ENCODE peak calls at places on chromosomes 5 and 9, in eight cellular contexts. One of them, this sample, is unnamed.

GRCh38 chr5:170219615-170220014 is 13.2 kb upstream of the C5orf58 start:
- DNase-seq in LoVo: peak
- DNase-seq in HS-5: peak
- DNase-seq in NCI-H1092 treated with DMSO at 0.1 percent for 48 hours: no peak
- DNase-seq in OCI-LY7: no peak
- DNase-seq in activated T-helper 1 cell treated with anti-CD3 and anti-CD28 coated beads, Interleukin-2, amount 50 U/mL, for 16 hours: no peak
- DNase-seq in NCI-H2029 treated with DMSO at 0.1 percent for 48 hours: no peak
- DNase-seq in GM20000: no peak
- DNase-seq in this sample: peak

GRCh38 chr5:129459485-129460120 is 495 bp upstream of the ADAMTS19 start:
- DNase-seq in NCI-H1092 treated with DMSO at 0.1 percent for 48 hours: no peak
- DNase-seq in HS-5: no peak
- DNase-seq in LoVo: no peak
- DNase-seq in NCI-H2029 treated with DMSO at 0.1 percent for 48 hours: no peak
- DNase-seq in activated T-helper 1 cell treated with anti-CD3 and anti-CD28 coated beads, Interleukin-2, amount 50 U/mL, for 16 hours: no peak
- DNase-seq in GM20000: peak
- DNase-seq in OCI-LY7: no peak
- DNase-seq in this sample: no peak

GRCh38 chr9:128160603-128160987 is 530 bp downstream of the BBLN start:
- DNase-seq in LoVo: no peak
- DNase-seq in NCI-H2029 treated with DMSO at 0.1 percent for 48 hours: no peak
- DNase-seq in OCI-LY7: peak
- DNase-seq in NCI-H1092 treated with DMSO at 0.1 percent for 48 hours: no peak
- DNase-seq in activated T-helper 1 cell treated with anti-CD3 and anti-CD28 coated beads, Interleukin-2, amount 50 U/mL, for 16 hours: peak
- DNase-seq in HS-5: no peak
- DNase-seq in GM20000: peak
- DNase-seq in this sample: no peak

GRCh38 chr5:178225174-178225573 is 7.4 kb downstream of the PHYKPL start:
- DNase-seq in NCI-H2029 treated with DMSO at 0.1 percent for 48 hours: no peak
- DNase-seq in OCI-LY7: no peak
- DNase-seq in GM20000: no peak
- DNase-seq in activated T-helper 1 cell treated with anti-CD3 and anti-CD28 coated beads, Interleukin-2, amount 50 U/mL, for 16 hours: no peak
- DNase-seq in NCI-H1092 treated with DMSO at 0.1 percent for 48 hours: no peak
- DNase-seq in LoVo: no peak
- DNase-seq in HS-5: no peak
- DNase-seq in this sample: no peak

GRCh38 chr9:97759611-97760288 is 62.6 kb upstream of the XPA start:
- DNase-seq in NCI-H2029 treated with DMSO at 0.1 percent for 48 hours: no peak
- DNase-seq in NCI-H1092 treated with DMSO at 0.1 percent for 48 hours: no peak
- DNase-seq in LoVo: peak
- DNase-seq in activated T-helper 1 cell treated with anti-CD3 and anti-CD28 coated beads, Interleukin-2, amount 50 U/mL, for 16 hours: no peak
- DNase-seq in OCI-LY7: no peak
- DNase-seq in GM20000: no peak
- DNase-seq in HS-5: no peak
- DNase-seq in this sample: no peak

GRCh38 chr5:151896041-151896691 is 28.5 kb downstream of the GLRA1 start:
- DNase-seq in NCI-H2029 treated with DMSO at 0.1 percent for 48 hours: no peak
- DNase-seq in activated T-helper 1 cell treated with anti-CD3 and anti-CD28 coated beads, Interleukin-2, amount 50 U/mL, for 16 hours: no peak
- DNase-seq in NCI-H1092 treated with DMSO at 0.1 percent for 48 hours: no peak
- DNase-seq in GM20000: no peak
- DNase-seq in LoVo: peak
- DNase-seq in OCI-LY7: no peak
- DNase-seq in HS-5: peak
- DNase-seq in this sample: no peak

GRCh38 chr5:124136609-124137008 is 609.8 kb downstream of the ZNF608 start:
- DNase-seq in HS-5: no peak
- DNase-seq in OCI-LY7: no peak
- DNase-seq in activated T-helper 1 cell treated with anti-CD3 and anti-CD28 coated beads, Interleukin-2, amount 50 U/mL, for 16 hours: no peak
- DNase-seq in GM20000: no peak
- DNase-seq in NCI-H2029 treated with DMSO at 0.1 percent for 48 hours: no peak
- DNase-seq in LoVo: no peak
- DNase-seq in NCI-H1092 treated with DMSO at 0.1 percent for 48 hours: no peak
- DNase-seq in this sample: no peak

GRCh38 chr5:154517181-154517580 is 39.2 kb upstream of the HAND1 start:
- DNase-seq in NCI-H2029 treated with DMSO at 0.1 percent for 48 hours: no peak
- DNase-seq in NCI-H1092 treated with DMSO at 0.1 percent for 48 hours: no peak
- DNase-seq in GM20000: no peak
- DNase-seq in OCI-LY7: no peak
- DNase-seq in activated T-helper 1 cell treated with anti-CD3 and anti-CD28 coated beads, Interleukin-2, amount 50 U/mL, for 16 hours: no peak
- DNase-seq in LoVo: no peak
- DNase-seq in HS-5: no peak
- DNase-seq in this sample: no peak

GRCh38 chr5:138960145-138960692 is 85.1 kb upstream of the LRRTM2 start:
- DNase-seq in LoVo: no peak
- DNase-seq in NCI-H1092 treated with DMSO at 0.1 percent for 48 hours: peak
- DNase-seq in HS-5: no peak
- DNase-seq in NCI-H2029 treated with DMSO at 0.1 percent for 48 hours: peak
- DNase-seq in OCI-LY7: no peak
- DNase-seq in GM20000: no peak
- DNase-seq in activated T-helper 1 cell treated with anti-CD3 and anti-CD28 coated beads, Interleukin-2, amount 50 U/mL, for 16 hours: no peak
- DNase-seq in this sample: no peak

GRCh38 chr9:97487107-97487506 is 14.4 kb upstream of the TMOD1 start:
- DNase-seq in OCI-LY7: no peak
- DNase-seq in NCI-H2029 treated with DMSO at 0.1 percent for 48 hours: no peak
- DNase-seq in HS-5: no peak
- DNase-seq in LoVo: no peak
- DNase-seq in activated T-helper 1 cell treated with anti-CD3 and anti-CD28 coated beads, Interleukin-2, amount 50 U/mL, for 16 hours: no peak
- DNase-seq in NCI-H1092 treated with DMSO at 0.1 percent for 48 hours: no peak
- DNase-seq in GM20000: no peak
- DNase-seq in this sample: no peak

GRCh38 chr9:69412741-69413150 is 87.7 kb downstream of the ENTREP1 start:
- DNase-seq in NCI-H1092 treated with DMSO at 0.1 percent for 48 hours: peak
- DNase-seq in LoVo: no peak
- DNase-seq in activated T-helper 1 cell treated with anti-CD3 and anti-CD28 coated beads, Interleukin-2, amount 50 U/mL, for 16 hours: no peak
- DNase-seq in HS-5: no peak
- DNase-seq in GM20000: peak
- DNase-seq in NCI-H2029 treated with DMSO at 0.1 percent for 48 hours: no peak
- DNase-seq in OCI-LY7: no peak
- DNase-seq in this sample: peak

GRCh38 chr5:160460377-160461049 is 38.9 kb downstream of the PTTG1 start:
- DNase-seq in NCI-H2029 treated with DMSO at 0.1 percent for 48 hours: no peak
- DNase-seq in OCI-LY7: no peak
- DNase-seq in HS-5: no peak
- DNase-seq in GM20000: no peak
- DNase-seq in NCI-H1092 treated with DMSO at 0.1 percent for 48 hours: no peak
- DNase-seq in LoVo: no peak
- DNase-seq in activated T-helper 1 cell treated with anti-CD3 and anti-CD28 coated beads, Interleukin-2, amount 50 U/mL, for 16 hours: no peak
- DNase-seq in this sample: no peak

GRCh38 chr5:58794875-58795274 is 212.0 kb downstream of the RAB3C start:
- DNase-seq in NCI-H1092 treated with DMSO at 0.1 percent for 48 hours: no peak
- DNase-seq in LoVo: no peak
- DNase-seq in OCI-LY7: no peak
- DNase-seq in GM20000: no peak
- DNase-seq in NCI-H2029 treated with DMSO at 0.1 percent for 48 hours: no peak
- DNase-seq in HS-5: no peak
- DNase-seq in activated T-helper 1 cell treated with anti-CD3 and anti-CD28 coated beads, Interleukin-2, amount 50 U/mL, for 16 hours: no peak
- DNase-seq in this sample: no peak

GRCh38 chr5:157549283-157549629 is 26.3 kb downstream of the ADAM19 start:
- DNase-seq in activated T-helper 1 cell treated with anti-CD3 and anti-CD28 coated beads, Interleukin-2, amount 50 U/mL, for 16 hours: no peak
- DNase-seq in GM20000: no peak
- DNase-seq in OCI-LY7: no peak
- DNase-seq in NCI-H2029 treated with DMSO at 0.1 percent for 48 hours: no peak
- DNase-seq in LoVo: no peak
- DNase-seq in HS-5: no peak
- DNase-seq in NCI-H1092 treated with DMSO at 0.1 percent for 48 hours: no peak
- DNase-seq in this sample: no peak

GRCh38 chr9:96020822-96021615 is 145.5 kb downstream of the ERCC6L2 start:
- DNase-seq in HS-5: no peak
- DNase-seq in GM20000: peak
- DNase-seq in activated T-helper 1 cell treated with anti-CD3 and anti-CD28 coated beads, Interleukin-2, amount 50 U/mL, for 16 hours: no peak
- DNase-seq in NCI-H2029 treated with DMSO at 0.1 percent for 48 hours: no peak
- DNase-seq in LoVo: no peak
- DNase-seq in OCI-LY7: no peak
- DNase-seq in NCI-H1092 treated with DMSO at 0.1 percent for 48 hours: no peak
- DNase-seq in this sample: no peak

GRCh38 chr9:96216618-96217017 is 85.4 kb downstream of the HSD17B3 start:
- DNase-seq in GM20000: no peak
- DNase-seq in activated T-helper 1 cell treated with anti-CD3 and anti-CD28 coated beads, Interleukin-2, amount 50 U/mL, for 16 hours: no peak
- DNase-seq in LoVo: no peak
- DNase-seq in HS-5: no peak
- DNase-seq in NCI-H2029 treated with DMSO at 0.1 percent for 48 hours: no peak
- DNase-seq in OCI-LY7: no peak
- DNase-seq in NCI-H1092 treated with DMSO at 0.1 percent for 48 hours: no peak
- DNase-seq in this sample: no peak

GRCh38 chr5:166952055-166952454 is 1339.4 kb upstream of the WWC1 start:
- DNase-seq in NCI-H1092 treated with DMSO at 0.1 percent for 48 hours: no peak
- DNase-seq in GM20000: no peak
- DNase-seq in LoVo: no peak
- DNase-seq in HS-5: no peak
- DNase-seq in OCI-LY7: no peak
- DNase-seq in NCI-H2029 treated with DMSO at 0.1 percent for 48 hours: no peak
- DNase-seq in activated T-helper 1 cell treated with anti-CD3 and anti-CD28 coated beads, Interleukin-2, amount 50 U/mL, for 16 hours: no peak
- DNase-seq in this sample: no peak

GRCh38 chr9:121930970-121931369 is 162.1 kb downstream of the TTLL11 start:
- DNase-seq in OCI-LY7: no peak
- DNase-seq in NCI-H1092 treated with DMSO at 0.1 percent for 48 hours: no peak
- DNase-seq in activated T-helper 1 cell treated with anti-CD3 and anti-CD28 coated beads, Interleukin-2, amount 50 U/mL, for 16 hours: no peak
- DNase-seq in HS-5: no peak
- DNase-seq in LoVo: no peak
- DNase-seq in NCI-H2029 treated with DMSO at 0.1 percent for 48 hours: no peak
- DNase-seq in GM20000: no peak
- DNase-seq in this sample: no peak

GRCh38 chr9:27447036-27447700 is 76.9 kb upstream of the IFNK start:
- DNase-seq in activated T-helper 1 cell treated with anti-CD3 and anti-CD28 coated beads, Interleukin-2, amount 50 U/mL, for 16 hours: no peak
- DNase-seq in NCI-H2029 treated with DMSO at 0.1 percent for 48 hours: no peak
- DNase-seq in HS-5: no peak
- DNase-seq in OCI-LY7: no peak
- DNase-seq in GM20000: no peak
- DNase-seq in NCI-H1092 treated with DMSO at 0.1 percent for 48 hours: peak
- DNase-seq in LoVo: no peak
- DNase-seq in this sample: no peak

GRCh38 chr5:76380346-76381074 is 22.6 kb upstream of the IQGAP2 start:
- DNase-seq in NCI-H1092 treated with DMSO at 0.1 percent for 48 hours: no peak
- DNase-seq in HS-5: no peak
- DNase-seq in GM20000: no peak
- DNase-seq in NCI-H2029 treated with DMSO at 0.1 percent for 48 hours: no peak
- DNase-seq in OCI-LY7: no peak
- DNase-seq in LoVo: no peak
- DNase-seq in activated T-helper 1 cell treated with anti-CD3 and anti-CD28 coated beads, Interleukin-2, amount 50 U/mL, for 16 hours: no peak
- DNase-seq in this sample: no peak

GRCh38 chr5:32319392-32319791 is 6.7 kb upstream of the MTMR12 start:
- DNase-seq in activated T-helper 1 cell treated with anti-CD3 and anti-CD28 coated beads, Interleukin-2, amount 50 U/mL, for 16 hours: no peak
- DNase-seq in GM20000: no peak
- DNase-seq in NCI-H1092 treated with DMSO at 0.1 percent for 48 hours: no peak
- DNase-seq in NCI-H2029 treated with DMSO at 0.1 percent for 48 hours: no peak
- DNase-seq in OCI-LY7: no peak
- DNase-seq in LoVo: no peak
- DNase-seq in HS-5: no peak
- DNase-seq in this sample: no peak

GRCh38 chr5:146151970-146152369 is 30.5 kb downstream of the LARS1 start:
- DNase-seq in OCI-LY7: no peak
- DNase-seq in HS-5: peak
- DNase-seq in GM20000: no peak
- DNase-seq in activated T-helper 1 cell treated with anti-CD3 and anti-CD28 coated beads, Interleukin-2, amount 50 U/mL, for 16 hours: no peak
- DNase-seq in NCI-H1092 treated with DMSO at 0.1 percent for 48 hours: no peak
- DNase-seq in NCI-H2029 treated with DMSO at 0.1 percent for 48 hours: no peak
- DNase-seq in LoVo: no peak
- DNase-seq in this sample: no peak

GRCh38 chr9:17402309-17402708 is 176.6 kb upstream of the SH3GL2 start:
- DNase-seq in OCI-LY7: no peak
- DNase-seq in GM20000: no peak
- DNase-seq in NCI-H1092 treated with DMSO at 0.1 percent for 48 hours: peak
- DNase-seq in HS-5: no peak
- DNase-seq in activated T-helper 1 cell treated with anti-CD3 and anti-CD28 coated beads, Interleukin-2, amount 50 U/mL, for 16 hours: no peak
- DNase-seq in LoVo: no peak
- DNase-seq in NCI-H2029 treated with DMSO at 0.1 percent for 48 hours: no peak
- DNase-seq in this sample: no peak

GRCh38 chr5:175798626-175799025 is 72.8 kb upstream of the CPLX2 start:
- DNase-seq in NCI-H2029 treated with DMSO at 0.1 percent for 48 hours: no peak
- DNase-seq in OCI-LY7: no peak
- DNase-seq in NCI-H1092 treated with DMSO at 0.1 percent for 48 hours: no peak
- DNase-seq in HS-5: no peak
- DNase-seq in LoVo: no peak
- DNase-seq in activated T-helper 1 cell treated with anti-CD3 and anti-CD28 coated beads, Interleukin-2, amount 50 U/mL, for 16 hours: no peak
- DNase-seq in GM20000: no peak
- DNase-seq in this sample: no peak

GRCh38 chr5:153256-153655 is 38.0 kb upstream of the LRRC14B start:
- DNase-seq in OCI-LY7: no peak
- DNase-seq in NCI-H1092 treated with DMSO at 0.1 percent for 48 hours: no peak
- DNase-seq in HS-5: no peak
- DNase-seq in NCI-H2029 treated with DMSO at 0.1 percent for 48 hours: no peak
- DNase-seq in LoVo: no peak
- DNase-seq in activated T-helper 1 cell treated with anti-CD3 and anti-CD28 coated beads, Interleukin-2, amount 50 U/mL, for 16 hours: no peak
- DNase-seq in GM20000: no peak
- DNase-seq in this sample: no peak

GRCh38 chr9:16637218-16637617 is 233.3 kb downstream of the BNC2 start:
- DNase-seq in NCI-H1092 treated with DMSO at 0.1 percent for 48 hours: no peak
- DNase-seq in NCI-H2029 treated with DMSO at 0.1 percent for 48 hours: no peak
- DNase-seq in OCI-LY7: no peak
- DNase-seq in GM20000: no peak
- DNase-seq in HS-5: no peak
- DNase-seq in LoVo: no peak
- DNase-seq in activated T-helper 1 cell treated with anti-CD3 and anti-CD28 coated beads, Interleukin-2, amount 50 U/mL, for 16 hours: no peak
- DNase-seq in this sample: no peak

GRCh38 chr5:57324159-57324558 is 150.3 kb downstream of the GPBP1 start:
- DNase-seq in HS-5: no peak
- DNase-seq in LoVo: no peak
- DNase-seq in NCI-H1092 treated with DMSO at 0.1 percent for 48 hours: no peak
- DNase-seq in OCI-LY7: no peak
- DNase-seq in activated T-helper 1 cell treated with anti-CD3 and anti-CD28 coated beads, Interleukin-2, amount 50 U/mL, for 16 hours: no peak
- DNase-seq in GM20000: no peak
- DNase-seq in NCI-H2029 treated with DMSO at 0.1 percent for 48 hours: no peak
- DNase-seq in this sample: no peak

GRCh38 chr9:113578279-113578865 is 114.8 kb downstream of the RGS3 start:
- DNase-seq in LoVo: no peak
- DNase-seq in NCI-H2029 treated with DMSO at 0.1 percent for 48 hours: no peak
- DNase-seq in GM20000: no peak
- DNase-seq in HS-5: no peak
- DNase-seq in NCI-H1092 treated with DMSO at 0.1 percent for 48 hours: no peak
- DNase-seq in activated T-helper 1 cell treated with anti-CD3 and anti-CD28 coated beads, Interleukin-2, amount 50 U/mL, for 16 hours: no peak
- DNase-seq in OCI-LY7: no peak
- DNase-seq in this sample: no peak

GRCh38 chr9:115250646-115251045 is 132.7 kb upstream of the TNC start:
- DNase-seq in activated T-helper 1 cell treated with anti-CD3 and anti-CD28 coated beads, Interleukin-2, amount 50 U/mL, for 16 hours: no peak
- DNase-seq in NCI-H1092 treated with DMSO at 0.1 percent for 48 hours: no peak
- DNase-seq in HS-5: peak
- DNase-seq in OCI-LY7: no peak
- DNase-seq in NCI-H2029 treated with DMSO at 0.1 percent for 48 hours: no peak
- DNase-seq in GM20000: no peak
- DNase-seq in LoVo: no peak
- DNase-seq in this sample: no peak

GRCh38 chr9:88741335-88741734 is 206.4 kb downstream of the NXNL2 start:
- DNase-seq in LoVo: peak
- DNase-seq in OCI-LY7: peak
- DNase-seq in HS-5: no peak
- DNase-seq in activated T-helper 1 cell treated with anti-CD3 and anti-CD28 coated beads, Interleukin-2, amount 50 U/mL, for 16 hours: no peak
- DNase-seq in NCI-H1092 treated with DMSO at 0.1 percent for 48 hours: no peak
- DNase-seq in GM20000: peak
- DNase-seq in NCI-H2029 treated with DMSO at 0.1 percent for 48 hours: no peak
- DNase-seq in this sample: no peak

GRCh38 chr5:143986567-143987242 is 174.7 kb downstream of the HMHB1 start:
- DNase-seq in NCI-H2029 treated with DMSO at 0.1 percent for 48 hours: no peak
- DNase-seq in HS-5: peak
- DNase-seq in GM20000: no peak
- DNase-seq in NCI-H1092 treated with DMSO at 0.1 percent for 48 hours: no peak
- DNase-seq in OCI-LY7: no peak
- DNase-seq in LoVo: peak
- DNase-seq in activated T-helper 1 cell treated with anti-CD3 and anti-CD28 coated beads, Interleukin-2, amount 50 U/mL, for 16 hours: no peak
- DNase-seq in this sample: no peak

GRCh38 chr5:34563951-34564705 is 92.0 kb upstream of the RAI14 start:
- DNase-seq in HS-5: no peak
- DNase-seq in LoVo: no peak
- DNase-seq in NCI-H1092 treated with DMSO at 0.1 percent for 48 hours: no peak
- DNase-seq in activated T-helper 1 cell treated with anti-CD3 and anti-CD28 coated beads, Interleukin-2, amount 50 U/mL, for 16 hours: no peak
- DNase-seq in NCI-H2029 treated with DMSO at 0.1 percent for 48 hours: no peak
- DNase-seq in OCI-LY7: no peak
- DNase-seq in GM20000: no peak
- DNase-seq in this sample: no peak

GRCh38 chr5:135276151-135276550 is 122.9 kb downstream of the MACROH2A1 start:
- DNase-seq in NCI-H1092 treated with DMSO at 0.1 percent for 48 hours: no peak
- DNase-seq in activated T-helper 1 cell treated with anti-CD3 and anti-CD28 coated beads, Interleukin-2, amount 50 U/mL, for 16 hours: no peak
- DNase-seq in NCI-H2029 treated with DMSO at 0.1 percent for 48 hours: no peak
- DNase-seq in OCI-LY7: no peak
- DNase-seq in LoVo: no peak
- DNase-seq in GM20000: no peak
- DNase-seq in HS-5: no peak
- DNase-seq in this sample: no peak

GRCh38 chr9:123642291-123643278 is 286.6 kb downstream of the CRB2 start:
- DNase-seq in NCI-H2029 treated with DMSO at 0.1 percent for 48 hours: peak
- DNase-seq in HS-5: no peak
- DNase-seq in GM20000: no peak
- DNase-seq in activated T-helper 1 cell treated with anti-CD3 and anti-CD28 coated beads, Interleukin-2, amount 50 U/mL, for 16 hours: no peak
- DNase-seq in NCI-H1092 treated with DMSO at 0.1 percent for 48 hours: peak
- DNase-seq in OCI-LY7: no peak
- DNase-seq in LoVo: no peak
- DNase-seq in this sample: no peak